ENCODE peak calls at places on chromosomes 11 and 22, in five cellular contexts. S is transverse colon, U is GM13976, D is D721Med, C is psoas muscle. Z is an unnamed sample.
A peak's percentile ranks its signal among the peaks of the same experiment; 100 is the strongest.

GRCh38 chr11:8867035-8867434 is 44.0 kb upstream of the AKIP1 start:
- DNase-seq in S (no peak), U (no peak), D (no peak), C (no peak), Z (no peak)

GRCh38 chr22:49010901-49011300 is 816.8 kb downstream of the BRD1 start:
- DNase-seq in S (no peak), U (no peak), D (no peak), C (no peak), Z (no peak)

GRCh38 chr11:68959465-68960298 is 21.1 kb downstream of the MRGPRD start:
- DNase-seq in S (no peak), U (no peak), D (no peak), C (no peak), Z (no peak)

GRCh38 chr11:65862941-65863888 is 3.0 kb downstream of the MUS81 start:
- DNase-seq in S (no peak), U (no peak), D (no peak), C (no peak), Z (no peak)

GRCh38 chr11:84310261-84310660 is 1024.1 kb upstream of the CCDC90B start:
- DNase-seq in S (no peak), U (no peak), D (no peak), C (no peak), Z (no peak)

GRCh38 chr11:132139181-132139580 is 768.8 kb downstream of the NTM start:
- DNase-seq in S (no peak), U (no peak), D (no peak), C (no peak), Z (no peak)

GRCh38 chr11:14386895-14387480 is 28.0 kb upstream of the RRAS2 start:
- DNase-seq in S (no peak), U (no peak), D (no peak), C (peak; percentile 15), Z (no peak)

GRCh38 chr11:84549221-84549620 is 1077.9 kb downstream of the DLG2 start:
- DNase-seq in S (no peak), U (no peak), D (no peak), C (no peak), Z (no peak)

GRCh38 chr11:14054708-14055107 is 92.2 kb downstream of the SPON1 start:
- DNase-seq in S (no peak), U (no peak), D (no peak), C (peak; percentile 36), Z (no peak)

GRCh38 chr11:111654611-111655010 is 52.4 kb downstream of the SIK2 start:
- DNase-seq in S (no peak), U (no peak), D (no peak), C (no peak), Z (no peak)

GRCh38 chr11:61817471-61818202 is 834 bp upstream of the FADS1 start:
- DNase-seq in S (no peak), U (no peak), D (no peak), C (no peak), Z (no peak)

GRCh38 chr11:22133785-22134184 is 59.1 kb upstream of the ANO5 start:
- DNase-seq in S (no peak), U (no peak), D (no peak), C (no peak), Z (no peak)

GRCh38 chr11:128470081-128470480 is 117.3 kb downstream of the ETS1 start:
- DNase-seq in S (no peak), U (peak; percentile 36), D (no peak), C (no peak), Z (no peak)

GRCh38 chr22:19987394-19988306 is 29.0 kb downstream of the ARVCF start:
- DNase-seq in S (peak; percentile 23), U (no peak), D (no peak), C (no peak), Z (no peak)

GRCh38 chr11:18633256-18634139 is 644 bp downstream of the SPTY2D1 start:
- DNase-seq in S (peak; percentile 15), U (peak; percentile 38), D (no peak), C (peak; percentile 12), Z (peak; percentile 73)

GRCh38 chr11:125569913-125570621 is 790 bp downstream of the EI24 start:
- DNase-seq in S (no peak), U (peak; percentile 26), D (no peak), C (peak; percentile 28), Z (peak; percentile 40)

GRCh38 chr11:112962854-112963367 is 1.7 kb downstream of the NCAM1 start:
- DNase-seq in S (peak; percentile 44), U (peak; percentile 28), D (peak; percentile 17), C (peak; percentile 62), Z (no peak)

GRCh38 chr22:29216873-29217666 is 11.4 kb downstream of the EMID1 start:
- DNase-seq in S (no peak), U (peak; percentile 45), D (no peak), C (peak; percentile 56), Z (no peak)

GRCh38 chr11:2440646-2441045 is 3.7 kb downstream of the TRPM5 start:
- DNase-seq in S (no peak), U (no peak), D (no peak), C (peak; percentile 16), Z (no peak)

GRCh38 chr11:11973361-11973800 is 35.0 kb downstream of the DKK3 start:
- DNase-seq in S (peak; percentile 33), U (no peak), D (no peak), C (peak; percentile 60), Z (no peak)

GRCh38 chr22:38317995-38318715 is 922 bp upstream of the CSNK1E start:
- DNase-seq in S (peak; percentile 85), U (no peak), D (no peak), C (peak; percentile 74), Z (peak; percentile 74)

GRCh38 chr11:118530180-118530682 is 761 bp upstream of the TMEM25 start:
- DNase-seq in S (peak; percentile 60), U (no peak), D (no peak), C (no peak), Z (no peak)

GRCh38 chr11:102099755-102100154 is 10.5 kb upstream of the YAP1 start:
- DNase-seq in S (no peak), U (no peak), D (no peak), C (no peak), Z (no peak)

GRCh38 chr22:48919851-48920589 is 907.7 kb downstream of the BRD1 start:
- DNase-seq in S (no peak), U (no peak), D (no peak), C (no peak), Z (no peak)

GRCh38 chr22:20401376-20402020 is 7.5 kb downstream of the ZNF74 start:
- DNase-seq in S (no peak), U (no peak), D (no peak), C (no peak), Z (no peak)

GRCh38 chr11:113632981-113633380 is 73.1 kb downstream of the TMPRSS5 start:
- DNase-seq in S (no peak), U (no peak), D (no peak), C (no peak), Z (no peak)

GRCh38 chr11:87722756-87723599 is 452.3 kb downstream of the RAB38 start:
- DNase-seq in S (peak; percentile 40), U (peak; percentile 15), D (no peak), C (no peak), Z (peak; percentile 40)

GRCh38 chr11:85823816-85824215 is 12.9 kb upstream of the SYTL2 start:
- DNase-seq in S (peak; percentile 33), U (no peak), D (no peak), C (no peak), Z (no peak)

GRCh38 chr11:63558459-63559157 is 4.6 kb downstream of the PLAAT2 start:
- DNase-seq in S (no peak), U (no peak), D (no peak), C (no peak), Z (no peak)

GRCh38 chr22:40431021-40431420 is 60.6 kb downstream of the SGSM3 start:
- DNase-seq in S (no peak), U (no peak), D (no peak), C (no peak), Z (no peak)

GRCh38 chr11:114308689-114309089 is 12.5 kb downstream of the NNMT start:
- DNase-seq in S (no peak), U (no peak), D (no peak), C (no peak), Z (no peak)

GRCh38 chr11:123437236-123437979 is 7.3 kb downstream of the GRAMD1B start:
- DNase-seq in S (no peak), U (no peak), D (no peak), C (no peak), Z (no peak)